ENCODE peak calls at places on chromosome 20, in six cellular contexts. F is mammary epithelial cell, Y is heart left ventricle, B is heart right ventricle, T is fibroblast of the aortic adventitia, D is cardiac muscle cell. A is an unnamed sample.

GRCh38 chr20:52105573-52106422 is 85.8 kb downstream of the ZFP64 start:
- DNase-seq in F (peak; percentile 57), Y (no peak), B (no peak), T (no peak), D (peak; percentile 46), A (no peak)

GRCh38 chr20:44052166-44052565 is 134.8 kb downstream of the JPH2 start:
- DNase-seq in F (no peak), Y (no peak), B (no peak), T (no peak), D (no peak), A (no peak)

GRCh38 chr20:45067087-45067486 is 33.8 kb downstream of the KCNS1 start:
- DNase-seq in F (peak; percentile 43), Y (no peak), B (no peak), T (no peak), D (no peak), A (no peak)

GRCh38 chr20:19205999-19206398 is 6.4 kb upstream of the SLC24A3 start:
- DNase-seq in F (peak; percentile 32), Y (peak; percentile 82), B (peak; percentile 61), T (peak; percentile 45), D (peak; percentile 55), A (no peak)

GRCh38 chr20:17747431-17747846 is 47.7 kb downstream of the BANF2 start:
- DNase-seq in F (peak; percentile 77), Y (no peak), B (no peak), T (peak; percentile 79), D (peak; percentile 76), A (peak; percentile 23)

GRCh38 chr20:47360489-47361267 is 4.2 kb upstream of the ZMYND8 start:
- DNase-seq in F (peak; percentile 88), Y (peak; percentile 93), B (peak; percentile 91), T (peak; percentile 95), D (peak; percentile 97), A (no peak)

GRCh38 chr20:4856022-4856755 is 134.5 kb downstream of the PRND start:
- DNase-seq in F (no peak), Y (no peak), B (no peak), T (no peak), D (no peak), A (no peak)

GRCh38 chr20:35616465-35617396 is 1.1 kb downstream of the SPAG4 start:
- DNase-seq in F (peak; percentile 32), Y (peak; percentile 95), B (peak; percentile 89), T (peak; percentile 99), D (peak; percentile 94), A (peak; percentile 96)

GRCh38 chr20:33649201-33649631 is 12.9 kb upstream of the C20orf144 start:
- DNase-seq in F (no peak), Y (no peak), B (no peak), T (peak; percentile 55), D (no peak), A (no peak)

GRCh38 chr20:51871943-51872342 is 69.6 kb upstream of the SALL4 start:
- DNase-seq in F (no peak), Y (no peak), B (no peak), T (no peak), D (no peak), A (no peak)

GRCh38 chr20:33840759-33841438 is 29.8 kb downstream of the CHMP4B start:
- DNase-seq in F (no peak), Y (no peak), B (no peak), T (no peak), D (no peak), A (no peak)

GRCh38 chr20:62212309-62212708 is 7.8 kb downstream of the HRH3 start:
- DNase-seq in F (no peak), Y (peak; percentile 24), B (no peak), T (no peak), D (no peak), A (no peak)

GRCh38 chr20:32975698-32976674 is 28.2 kb downstream of the SUN5 start:
- DNase-seq in F (no peak), Y (peak; percentile 63), B (peak; percentile 41), T (no peak), D (no peak), A (no peak)

GRCh38 chr20:51432875-51433274 is 109.6 kb downstream of the NFATC2 start:
- DNase-seq in F (no peak), Y (no peak), B (no peak), T (no peak), D (no peak), A (no peak)

GRCh38 chr20:24790746-24791283 is 158.3 kb upstream of the CST7 start:
- DNase-seq in F (no peak), Y (no peak), B (no peak), T (no peak), D (no peak), A (no peak)

GRCh38 chr20:43541214-43541613 is 17.6 kb upstream of the SGK2 start:
- DNase-seq in F (peak; percentile 65), Y (no peak), B (no peak), T (peak; percentile 21), D (no peak), A (no peak)

GRCh38 chr20:37392441-37393195 is 46.7 kb downstream of the SRC start:
- DNase-seq in F (no peak), Y (peak; percentile 37), B (no peak), T (no peak), D (peak; percentile 22), A (no peak)

GRCh38 chr20:25136643-25137559 is 55.0 kb upstream of the VSX1 start:
- DNase-seq in F (peak; percentile 77), Y (peak; percentile 78), B (peak; percentile 58), T (peak; percentile 97), D (peak; percentile 94), A (no peak)

GRCh38 chr20:48098099-48098498 is 312.8 kb upstream of the SULF2 start:
- DNase-seq in F (no peak), Y (no peak), B (no peak), T (no peak), D (peak; percentile 25), A (no peak)

GRCh38 chr20:51631011-51631950 is 88.8 kb upstream of the NFATC2 start:
- DNase-seq in F (peak; percentile 92), Y (peak; percentile 65), B (peak; percentile 74), T (peak; percentile 99), D (peak; percentile 99), A (peak; percentile 70)

DNA sequence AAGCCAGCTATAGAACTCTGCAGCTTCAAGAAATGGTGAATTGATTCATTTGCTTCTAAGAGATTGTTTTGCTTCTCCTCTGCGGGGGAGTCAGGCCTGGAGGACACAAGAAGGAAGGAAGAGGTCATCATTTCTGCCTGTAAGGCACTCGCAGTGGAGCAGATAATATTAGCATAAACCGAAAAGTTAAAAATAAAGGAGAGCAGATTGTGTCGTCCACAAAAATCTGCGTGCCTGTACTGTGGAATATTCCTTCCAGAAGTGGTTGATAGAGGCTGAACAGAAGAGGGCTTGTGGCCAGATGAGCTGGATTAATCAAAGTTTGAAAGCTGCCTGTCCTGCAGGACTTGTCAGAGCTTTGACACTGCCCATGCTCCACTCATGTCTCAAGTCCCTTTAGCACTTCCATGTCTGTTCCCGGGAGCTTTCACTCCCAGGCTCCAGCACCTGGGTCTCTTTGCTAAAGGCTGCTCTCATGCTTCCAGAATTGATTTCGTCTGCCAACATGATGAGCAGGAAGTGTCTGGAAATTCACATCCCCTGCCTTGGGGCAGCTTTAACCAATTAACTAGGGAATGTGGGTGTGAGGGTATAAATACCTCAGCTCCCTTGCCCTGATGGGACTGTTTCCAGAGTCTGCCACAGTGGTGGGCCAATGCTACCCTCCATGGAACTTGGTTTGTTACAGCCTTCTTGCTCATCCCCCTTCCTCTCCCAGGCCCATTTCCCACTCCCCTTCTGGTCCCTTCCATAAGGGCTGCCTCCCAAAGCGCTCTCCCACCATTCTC is 65.1 kb upstream of the STX16 start:
- DNase-seq in F (no peak), Y (no peak), B (no peak), T (no peak), D (peak; percentile 2), A (no peak)
- TF ChIP-seq CTCF in F (no peak), Y (no peak), B (no peak), T (no peak), D (no peak), A (no peak)

GRCh38 chr20:1968958-1969357 is 24.9 kb downstream of the PDYN start:
- DNase-seq in F (no peak), Y (no peak), B (no peak), T (no peak), D (no peak), A (no peak)

GRCh38 chr20:1964061-1964460 is 29.8 kb downstream of the PDYN start:
- DNase-seq in F (no peak), Y (no peak), B (no peak), T (no peak), D (no peak), A (no peak)

GRCh38 chr20:1964659-1965405 is 29.0 kb downstream of the PDYN start:
- DNase-seq in F (no peak), Y (no peak), B (no peak), T (no peak), D (peak; percentile 26), A (no peak)

GRCh38 chr20:1961374-1961773 is 32.5 kb downstream of the PDYN start:
- DNase-seq in F (no peak), Y (no peak), B (no peak), T (no peak), D (no peak), A (no peak)

GRCh38 chr20:1965520-1966278 is 28.2 kb downstream of the PDYN start:
- DNase-seq in F (peak; percentile 37), Y (peak; percentile 84), B (peak; percentile 71), T (peak; percentile 64), D (peak; percentile 76), A (peak; percentile 2)
- H3K4me3 ChIP-seq in F (no peak overlapping the region), Y (peak overlapping the region; percentile 9), B (peak overlapping the region; percentile 18), T (no peak overlapping the region), D (no peak overlapping the region), A (peak overlapping the region; percentile 41)

GRCh38 chr20:137668-138131 is 4.7 kb upstream of the DEFB126 start:
- DNase-seq in F (no peak), Y (no peak), B (no peak), T (no peak), D (no peak), A (no peak)
- TF ChIP-seq CTCF in F (peak; percentile 36), Y (no peak), B (no peak), T (peak; percentile 1), D (no peak), A (peak; percentile 50)

GRCh38 chr20:53597521-53598120 is 4.0 kb upstream of the ZNF217 start:
- DNase-seq in F (no peak), Y (no peak), B (no peak), T (no peak), D (no peak), A (no peak)
- H3K4me3 ChIP-seq in F (no peak overlapping the region), Y (no peak overlapping the region), B (no peak overlapping the region), T (no peak overlapping the region), D (no peak overlapping the region), A (peak overlapping the region; percentile 30)

DNA sequence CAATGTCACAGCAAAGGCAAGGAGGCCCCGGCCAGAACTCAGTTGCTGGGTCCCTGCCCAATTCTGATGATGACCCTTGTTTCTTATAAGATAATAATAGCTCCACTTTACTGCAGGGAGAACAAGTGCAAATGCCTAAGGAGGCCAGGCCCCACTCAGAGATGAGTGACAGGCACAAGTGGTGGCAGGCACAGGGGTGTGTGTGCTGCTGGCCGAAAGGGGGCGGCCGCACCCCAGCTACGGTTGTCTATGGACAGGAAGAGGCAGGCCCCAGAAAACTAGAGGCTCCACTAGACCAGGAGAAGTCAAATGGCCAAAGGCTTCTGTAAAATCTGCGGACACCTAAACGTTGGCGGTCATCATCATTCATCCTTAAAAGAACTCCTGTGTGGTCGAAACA is 28.5 kb downstream of the GNAS-AS1 start:
- DNase-seq in F (no peak), Y (no peak), B (no peak), T (no peak), D (no peak), A (no peak)
- TF ChIP-seq CTCF in F (no peak), Y (peak; percentile 8), B (peak; percentile 28), T (no peak), D (no peak), A (no peak)